ENCODE peak calls at places on chromosomes 6 and 20, in four cellular contexts. One of them, this sample, is unnamed.

GRCh38 chr6:52543262-52543661 is 33.6 kb downstream of the TRAM2 start:
- DNase-seq in esophagus squamous epithelium: no peak
- DNase-seq in HCT116: no peak
- DNase-seq in astrocyte of the spinal cord: no peak
- DNase-seq in this sample: no peak

GRCh38 chr6:83071023-83071422 is 3.6 kb downstream of the DOP1A start:
- DNase-seq in astrocyte of the spinal cord: no peak
- DNase-seq in esophagus squamous epithelium: no peak
- DNase-seq in HCT116: no peak
- DNase-seq in this sample: no peak

GRCh38 chr20:45408646-45409213 is 641 bp downstream of the DBNDD2 start:
- DNase-seq in HCT116: no peak
- DNase-seq in esophagus squamous epithelium: no peak
- DNase-seq in astrocyte of the spinal cord: no peak
- DNase-seq in this sample: no peak

GRCh38 chr6:134317471-134318131 is at the start of gene SGK1:
- DNase-seq in astrocyte of the spinal cord: peak
- DNase-seq in esophagus squamous epithelium: no peak
- DNase-seq in HCT116: no peak
- DNase-seq in this sample: no peak

GRCh38 chr6:3231213-3232016 is 4.0 kb upstream of the TUBB2B start:
- DNase-seq in HCT116: no peak
- DNase-seq in esophagus squamous epithelium: no peak
- DNase-seq in astrocyte of the spinal cord: peak
- DNase-seq in this sample: peak

GRCh38 chr6:110495949-110496348 is 19.5 kb upstream of the SLC22A16 start:
- DNase-seq in HCT116: no peak
- DNase-seq in astrocyte of the spinal cord: no peak
- DNase-seq in esophagus squamous epithelium: no peak
- DNase-seq in this sample: no peak

GRCh38 chr6:19857139-19857538 is 20.0 kb downstream of the ID4 start:
- DNase-seq in esophagus squamous epithelium: no peak
- DNase-seq in astrocyte of the spinal cord: no peak
- DNase-seq in HCT116: no peak
- DNase-seq in this sample: no peak

GRCh38 chr6:110399219-110400071 is 15.9 kb downstream of the DDO start:
- DNase-seq in HCT116: no peak
- DNase-seq in esophagus squamous epithelium: no peak
- DNase-seq in astrocyte of the spinal cord: no peak
- DNase-seq in this sample: no peak

GRCh38 chr20:297925-298754 is 770 bp downstream of the ZCCHC3 start:
- DNase-seq in esophagus squamous epithelium: no peak
- DNase-seq in astrocyte of the spinal cord: peak
- DNase-seq in HCT116: no peak
- DNase-seq in this sample: no peak

GRCh38 chr20:48945840-48946514 is 24.5 kb downstream of the ARFGEF2 start:
- DNase-seq in astrocyte of the spinal cord: peak
- DNase-seq in esophagus squamous epithelium: no peak
- DNase-seq in HCT116: peak
- DNase-seq in this sample: no peak

GRCh38 chr6:142945446-142946180 is 637 bp upstream of the HIVEP2 start:
- DNase-seq in esophagus squamous epithelium: no peak
- DNase-seq in astrocyte of the spinal cord: no peak
- DNase-seq in HCT116: no peak
- DNase-seq in this sample: no peak

GRCh38 chr6:125945378-125946141 is 11.0 kb upstream of the HINT3 start:
- DNase-seq in HCT116: no peak
- DNase-seq in astrocyte of the spinal cord: no peak
- DNase-seq in esophagus squamous epithelium: no peak
- DNase-seq in this sample: no peak

GRCh38 chr6:122042851-122043250 is 356.6 kb upstream of the HSF2 start:
- DNase-seq in HCT116: no peak
- DNase-seq in astrocyte of the spinal cord: no peak
- DNase-seq in esophagus squamous epithelium: no peak
- DNase-seq in this sample: no peak

GRCh38 chr20:51528263-51529026 is 14.1 kb downstream of the NFATC2 start:
- DNase-seq in astrocyte of the spinal cord: no peak
- DNase-seq in HCT116: no peak
- DNase-seq in esophagus squamous epithelium: no peak
- DNase-seq in this sample: no peak

GRCh38 chr6:56767892-56768531 is 125.3 kb upstream of the DST start:
- DNase-seq in astrocyte of the spinal cord: peak
- DNase-seq in HCT116: no peak
- DNase-seq in esophagus squamous epithelium: no peak
- DNase-seq in this sample: no peak

GRCh38 chr20:19774086-19774933 is 16.3 kb downstream of the RIN2 start:
- DNase-seq in astrocyte of the spinal cord: no peak
- DNase-seq in HCT116: no peak
- DNase-seq in esophagus squamous epithelium: no peak
- DNase-seq in this sample: no peak

GRCh38 chr20:8331740-8332412 is 199.8 kb downstream of the PLCB1 start:
- DNase-seq in astrocyte of the spinal cord: peak
- DNase-seq in HCT116: no peak
- DNase-seq in esophagus squamous epithelium: no peak
- DNase-seq in this sample: peak

GRCh38 chr20:17530716-17531536 is at the start of gene BFSP1:
- DNase-seq in esophagus squamous epithelium: no peak
- DNase-seq in astrocyte of the spinal cord: peak
- DNase-seq in HCT116: no peak
- DNase-seq in this sample: no peak

GRCh38 chr6:22826961-22827360 is 257.6 kb downstream of the HDGFL1 start:
- DNase-seq in esophagus squamous epithelium: no peak
- DNase-seq in HCT116: no peak
- DNase-seq in astrocyte of the spinal cord: peak
- DNase-seq in this sample: no peak

GRCh38 chr6:50994026-50994720 is 175.5 kb downstream of the TFAP2B start:
- DNase-seq in astrocyte of the spinal cord: no peak
- DNase-seq in esophagus squamous epithelium: no peak
- DNase-seq in HCT116: no peak
- DNase-seq in this sample: no peak

GRCh38 chr6:39370021-39370420 is 47.5 kb upstream of the KCNK16 start:
- DNase-seq in HCT116: no peak
- DNase-seq in esophagus squamous epithelium: no peak
- DNase-seq in astrocyte of the spinal cord: no peak
- DNase-seq in this sample: no peak
- TF ChIP-seq CTCF in HCT116: peak
- TF ChIP-seq CTCF in esophagus squamous epithelium: no peak
- TF ChIP-seq CTCF in astrocyte of the spinal cord: peak
- TF ChIP-seq CTCF in this sample: peak

GRCh38 chr6:131164506-131164905 is 29.2 kb downstream of the AKAP7 start:
- DNase-seq in astrocyte of the spinal cord: no peak
- DNase-seq in HCT116: no peak
- DNase-seq in esophagus squamous epithelium: no peak
- DNase-seq in this sample: no peak

GRCh38 chr6:131172237-131172636 is 37.0 kb downstream of the AKAP7 start:
- DNase-seq in astrocyte of the spinal cord: peak
- DNase-seq in esophagus squamous epithelium: no peak
- DNase-seq in HCT116: no peak
- DNase-seq in this sample: no peak

GRCh38 chr6:131163886-131164285 is 28.6 kb downstream of the AKAP7 start:
- DNase-seq in HCT116: no peak
- DNase-seq in astrocyte of the spinal cord: no peak
- DNase-seq in esophagus squamous epithelium: no peak
- DNase-seq in this sample: no peak

GRCh38 chr6:131169613-131170012 is 34.3 kb downstream of the AKAP7 start:
- DNase-seq in astrocyte of the spinal cord: no peak
- DNase-seq in HCT116: no peak
- DNase-seq in esophagus squamous epithelium: no peak
- DNase-seq in this sample: no peak

DNA sequence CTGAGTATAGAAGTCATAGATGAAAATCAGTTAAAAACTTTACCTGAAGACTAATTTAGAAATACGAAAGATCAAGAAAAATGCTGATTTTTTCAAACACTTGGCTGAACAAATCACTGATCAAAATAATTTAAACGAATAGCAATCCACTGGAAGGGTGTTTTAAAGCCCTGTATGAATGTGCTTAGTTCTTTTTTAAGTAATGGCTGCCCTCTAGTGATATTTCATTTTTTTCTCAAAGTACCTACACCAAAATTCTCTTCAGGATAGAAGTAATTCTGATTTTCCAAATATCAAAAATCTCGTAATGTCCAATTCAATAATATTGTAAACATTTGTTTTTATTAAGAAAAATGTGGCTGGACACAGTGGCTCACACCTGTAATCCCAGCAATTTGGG is 32.5 kb downstream of the AKAP7 start:
- DNase-seq in astrocyte of the spinal cord: peak
- DNase-seq in esophagus squamous epithelium: no peak
- DNase-seq in HCT116: no peak
- DNase-seq in this sample: no peak
- TF ChIP-seq CTCF in astrocyte of the spinal cord: no peak
- TF ChIP-seq CTCF in esophagus squamous epithelium: no peak
- TF ChIP-seq CTCF in HCT116: no peak
- TF ChIP-seq CTCF in this sample: no peak

GRCh38 chr20:12967932-12968331 is 40.8 kb upstream of the SPTLC3 start:
- DNase-seq in esophagus squamous epithelium: no peak
- DNase-seq in HCT116: no peak
- DNase-seq in astrocyte of the spinal cord: no peak
- DNase-seq in this sample: no peak

GRCh38 chr20:12968472-12968871 is 40.3 kb upstream of the SPTLC3 start:
- DNase-seq in esophagus squamous epithelium: no peak
- DNase-seq in astrocyte of the spinal cord: no peak
- DNase-seq in HCT116: no peak
- DNase-seq in this sample: no peak

GRCh38 chr20:12965880-12966270 is 42.9 kb upstream of the SPTLC3 start:
- DNase-seq in HCT116: no peak
- DNase-seq in esophagus squamous epithelium: no peak
- DNase-seq in astrocyte of the spinal cord: no peak
- DNase-seq in this sample: no peak

GRCh38 chr20:12965212-12965879 is 43.4 kb upstream of the SPTLC3 start:
- DNase-seq in astrocyte of the spinal cord: no peak
- DNase-seq in HCT116: no peak
- DNase-seq in esophagus squamous epithelium: no peak
- DNase-seq in this sample: no peak

GRCh38 chr20:12966468-12967085 is 42.2 kb upstream of the SPTLC3 start:
- DNase-seq in HCT116: no peak
- DNase-seq in esophagus squamous epithelium: no peak
- DNase-seq in astrocyte of the spinal cord: peak
- DNase-seq in this sample: no peak
- TF ChIP-seq CTCF in HCT116: no peak
- TF ChIP-seq CTCF in esophagus squamous epithelium: no peak
- TF ChIP-seq CTCF in astrocyte of the spinal cord: peak
- TF ChIP-seq CTCF in this sample: peak

DNA sequence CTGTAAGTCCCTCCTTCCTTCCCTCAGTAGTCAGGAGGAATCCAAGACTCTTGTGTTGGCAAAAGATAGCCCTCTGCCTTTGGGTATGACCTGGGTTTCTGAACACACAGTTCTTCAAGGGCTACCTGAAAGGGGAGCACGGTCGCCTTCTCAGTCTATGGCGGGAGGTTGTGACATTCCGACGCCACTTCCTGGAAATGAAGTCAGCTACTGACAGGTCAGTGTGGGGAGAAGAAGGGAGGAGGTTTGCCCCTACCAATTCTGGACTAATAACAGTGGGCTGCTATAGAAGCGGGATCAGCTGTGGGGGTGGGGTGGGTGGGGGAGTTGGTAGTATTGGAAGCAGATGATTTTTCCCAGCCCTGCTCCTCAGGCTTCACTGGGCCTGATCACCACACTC is 11.5 kb downstream of the CEP250 start:
- DNase-seq in HCT116: no peak
- DNase-seq in esophagus squamous epithelium: no peak
- DNase-seq in astrocyte of the spinal cord: no peak
- DNase-seq in this sample: no peak
- TF ChIP-seq CTCF in HCT116: no peak
- TF ChIP-seq CTCF in esophagus squamous epithelium: no peak
- TF ChIP-seq CTCF in astrocyte of the spinal cord: no peak
- TF ChIP-seq CTCF in this sample: no peak

GRCh38 chr20:35742741-35743523 is 872 bp upstream of the RBM39 start:
- DNase-seq in astrocyte of the spinal cord: peak
- DNase-seq in esophagus squamous epithelium: no peak
- DNase-seq in HCT116: no peak
- DNase-seq in this sample: no peak
- TF ChIP-seq CTCF in astrocyte of the spinal cord: no peak
- TF ChIP-seq CTCF in esophagus squamous epithelium: no peak
- TF ChIP-seq CTCF in HCT116: no peak
- TF ChIP-seq CTCF in this sample: no peak

DNA sequence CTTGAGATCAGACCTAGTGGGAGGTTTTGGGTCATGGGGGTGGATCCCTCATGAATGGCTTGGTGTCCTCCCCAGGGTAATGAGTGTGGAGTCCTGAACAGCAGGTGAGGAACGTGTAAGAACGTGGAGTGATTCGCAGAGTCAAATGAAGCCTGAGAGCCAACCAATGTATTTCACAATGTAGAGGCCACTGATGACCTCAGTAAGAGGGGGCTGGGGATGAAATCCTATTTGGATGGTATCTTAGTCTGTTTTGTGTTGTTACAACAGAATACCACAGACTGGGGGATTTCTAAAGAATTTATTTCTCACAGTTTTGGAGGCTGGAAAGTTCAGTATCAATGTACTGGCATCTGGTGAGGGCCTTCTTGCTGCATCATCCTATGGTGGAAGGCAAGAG is 47.4 kb upstream of the HIVEP1 start:
- DNase-seq in esophagus squamous epithelium: no peak
- DNase-seq in astrocyte of the spinal cord: no peak
- DNase-seq in HCT116: no peak
- DNase-seq in this sample: no peak
- TF ChIP-seq CTCF in esophagus squamous epithelium: no peak
- TF ChIP-seq CTCF in astrocyte of the spinal cord: no peak
- TF ChIP-seq CTCF in HCT116: no peak
- TF ChIP-seq CTCF in this sample: no peak

GRCh38 chr6:28981391-28981832 is 23.7 kb downstream of the ZNF311 start:
- DNase-seq in esophagus squamous epithelium: no peak
- DNase-seq in HCT116: peak
- DNase-seq in astrocyte of the spinal cord: peak
- DNase-seq in this sample: no peak
- TF ChIP-seq CTCF in esophagus squamous epithelium: no peak
- TF ChIP-seq CTCF in HCT116: no peak
- TF ChIP-seq CTCF in astrocyte of the spinal cord: no peak
- TF ChIP-seq CTCF in this sample: no peak

DNA sequence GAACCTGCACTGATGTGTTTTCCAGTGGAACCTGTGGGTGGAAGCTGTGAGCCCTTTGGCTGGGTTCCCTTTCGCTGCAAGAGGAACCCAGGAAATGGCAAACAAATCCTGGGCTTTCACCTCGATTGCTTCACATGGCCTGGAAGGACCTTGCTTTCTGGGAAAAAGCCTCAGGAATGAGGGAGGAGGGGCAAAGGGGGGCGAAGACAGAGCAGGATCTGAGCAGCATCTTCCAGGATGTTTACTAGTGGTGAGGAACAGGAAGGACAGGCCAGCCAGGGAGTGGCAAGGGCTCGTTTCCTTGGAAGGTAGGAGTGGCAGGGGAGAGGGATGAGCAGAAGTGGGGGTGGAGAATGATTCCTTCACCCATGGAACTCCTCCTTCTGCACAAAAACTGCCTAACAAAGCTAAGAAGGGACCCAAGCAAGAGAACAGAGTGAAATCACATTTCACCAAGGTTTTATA is 5.9 kb downstream of the SLC2A10 start:
- DNase-seq in esophagus squamous epithelium: no peak
- DNase-seq in HCT116: no peak
- DNase-seq in astrocyte of the spinal cord: no peak
- DNase-seq in this sample: peak
- TF ChIP-seq CTCF in esophagus squamous epithelium: peak
- TF ChIP-seq CTCF in HCT116: peak
- TF ChIP-seq CTCF in astrocyte of the spinal cord: no peak
- TF ChIP-seq CTCF in this sample: peak

This sample was measured in BJ.